ENCODE peak calls at places on chromosomes 7 and 10, in five cellular contexts. D is NCI-H1694 treated with DMSO at 0.1 percent for 48 hours; X is stimulated activated CD4-positive, alpha-beta T cell treated with anti-CD3 and anti-CD28 coated beads, Interleukin-15, amount 100 ng/mL, for 1 hour; Q is stimulated activated naive CD8-positive, alpha-beta T cell treated with anti-CD3 and anti-CD28 coated beads, Interleukin-15, amount 100 ng/mL, for 72 hours; O is transverse colon. I is an unnamed sample.
A peak's percentile ranks its signal among the peaks of the same experiment; 100 is the strongest.

GRCh38 chr10:61992683-61993629 is 91.5 kb downstream of the ARID5B start:
- DNase-seq in X (peak; percentile 34), D (no peak), Q (peak; percentile 46), O (peak; percentile 56), I (no peak)

GRCh38 chr7:158432369-158433270 is 155.0 kb downstream of the PTPRN2 start:
- DNase-seq in Q (no peak), X (no peak), O (peak; percentile 82), D (no peak), I (no peak)

GRCh38 chr7:66233638-66234037 is 28.5 kb downstream of the TPST1 start:
- DNase-seq in O (no peak), X (no peak), D (no peak), Q (no peak), I (no peak)

GRCh38 chr7:33076737-33077136 is 14.2 kb upstream of the NT5C3A start:
- DNase-seq in X (no peak), D (no peak), O (no peak), Q (no peak), I (no peak)

GRCh38 chr10:33165911-33166310 is 168.6 kb downstream of the NRP1 start:
- DNase-seq in X (no peak), O (no peak), D (no peak), Q (no peak), I (no peak)

GRCh38 chr7:156764016-156764669 is 123.6 kb downstream of the RNF32 start:
- DNase-seq in Q (no peak), O (peak; percentile 71), D (peak; percentile 30), X (no peak), I (peak; percentile 35)

GRCh38 chr10:103145860-103146466 is 47.1 kb downstream of the NT5C2 start:
- DNase-seq in Q (no peak), X (no peak), D (no peak), O (peak; percentile 56), I (peak; percentile 17)

GRCh38 chr10:95319239-95319638 is 28.4 kb upstream of the PDLIM1 start:
- DNase-seq in D (no peak), X (no peak), Q (no peak), O (no peak), I (no peak)

GRCh38 chr7:139642283-139642682 is 118.8 kb downstream of the CLEC2L start:
- DNase-seq in Q (no peak), D (no peak), O (no peak), X (no peak), I (no peak)

I was measured in DMS 273 treated with DMSO at 0.1 percent for 48 hours.